ENCODE peak calls at places on chromosomes 11 and 22, in four cellular contexts. N, U, X and M are unnamed samples.

GRCh38 chr11:96524475-96524874 is 134.7 kb downstream of the JRKL start:
- DNase-seq in U (no peak), N (no peak), X (no peak), M (no peak)

GRCh38 chr11:86240164-86240563 is 4.4 kb upstream of the EED start:
- DNase-seq in N (no peak), U (no peak), X (no peak), M (no peak)

GRCh38 chr11:69300124-69301032 is 6.4 kb downstream of the MYEOV start:
- DNase-seq in U (peak; percentile 39), X (no peak), N (peak; percentile 81), M (no peak)

GRCh38 chr11:67195971-67196418 is 70.3 kb upstream of the GRK2 start:
- DNase-seq in U (no peak), N (peak; percentile 19), X (no peak), M (peak; percentile 5)

GRCh38 chr11:109040303-109040702 is 375.4 kb downstream of the DDX10 start:
- DNase-seq in X (no peak), N (peak; percentile 7), U (peak; percentile 29), M (peak; percentile 30)

GRCh38 chr11:117220568-117220967 is 11.3 kb downstream of the PCSK7 start:
- DNase-seq in X (no peak), U (no peak), N (no peak), M (no peak)

GRCh38 chr22:39209756-39210155 is 35.0 kb downstream of the PDGFB start:
- DNase-seq in X (no peak), U (no peak), N (no peak), M (no peak)

GRCh38 chr11:3995307-3995706 is 99.3 kb upstream of the RRM1 start:
- DNase-seq in U (no peak), X (no peak), N (no peak), M (no peak)

GRCh38 chr11:125404811-125405481 is 91.1 kb downstream of the FEZ1 start:
- DNase-seq in X (no peak), U (peak; percentile 89), N (peak; percentile 14), M (peak; percentile 11)

GRCh38 chr22:23608583-23608982 is 23.5 kb downstream of the DRICH1 start:
- DNase-seq in U (peak; percentile 17), N (no peak), X (no peak), M (no peak)

GRCh38 chr22:20013382-20013871 is 3.2 kb downstream of the ARVCF start:
- DNase-seq in X (no peak), U (peak; percentile 87), N (peak; percentile 33), M (peak; percentile 45)

GRCh38 chr11:35919244-35919643 is 24.6 kb upstream of the LDLRAD3 start:
- DNase-seq in X (no peak), N (no peak), U (no peak), M (no peak)

GRCh38 chr11:71527576-71528210 is 626 bp downstream of the KRTAP5-7 start:
- DNase-seq in N (no peak), X (no peak), U (no peak), M (no peak)

GRCh38 chr11:59754494-59754858 is 700 bp upstream of the STX3 start:
- DNase-seq in N (peak; percentile 28), X (no peak), U (no peak), M (no peak)

GRCh38 chr11:73189315-73189714 is 28.8 kb upstream of the P2RY2 start:
- DNase-seq in N (no peak), U (no peak), X (peak; percentile 57), M (no peak)

GRCh38 chr11:10021563-10021962 is 272.5 kb downstream of the SBF2 start:
- DNase-seq in U (no peak), N (no peak), X (no peak), M (peak; percentile 77)

GRCh38 chr11:34789196-34789834 is 126.9 kb downstream of the APIP start:
- DNase-seq in U (no peak), X (no peak), N (no peak), M (no peak)

GRCh38 chr11:1893581-1894359 is 2.1 kb upstream of the PRR33 start:
- DNase-seq in X (no peak), U (no peak), N (no peak), M (no peak)

GRCh38 chr11:75632450-75632849 is 36.4 kb downstream of the MAP6 start:
- DNase-seq in U (no peak), X (no peak), N (no peak), M (no peak)

GRCh38 chr11:117570701-117571100 is 226.3 kb downstream of the DSCAML1 start:
- DNase-seq in X (no peak), U (no peak), N (no peak), M (no peak)

GRCh38 chr11:45853616-45854219 is 6.4 kb downstream of the CRY2 start:
- DNase-seq in X (no peak), U (no peak), N (no peak), M (no peak)

GRCh38 chr11:10657308-10658271 is 36.0 kb downstream of the IRAG1 start:
- DNase-seq in X (peak; percentile 57), U (no peak), N (peak; percentile 25), M (no peak)

GRCh38 chr11:76298255-76298654 is 82.7 kb downstream of the THAP12 start:
- DNase-seq in U (no peak), N (no peak), X (no peak), M (no peak)

GRCh38 chr11:2788751-2789140 is 89.0 kb upstream of the KCNQ1OT1 start:
- DNase-seq in U (no peak), X (no peak), N (no peak), M (no peak)

GRCh38 chr22:42863349-42863911 is 6.4 kb upstream of the ARFGAP3 start:
- DNase-seq in U (no peak), N (peak; percentile 39), X (peak; percentile 46), M (no peak)

GRCh38 chr22:43345761-43346261 is 2.6 kb upstream of the SCUBE1 start:
- DNase-seq in X (no peak), N (peak; percentile 12), U (peak; percentile 34), M (peak; percentile 46)

GRCh38 chr11:26028294-26028954 is 303.5 kb upstream of the ANO3 start:
- DNase-seq in N (peak; percentile 12), X (no peak), U (no peak), M (peak; percentile 15)

GRCh38 chr22:47605441-47605840 is 843.0 kb downstream of the TBC1D22A start:
- DNase-seq in U (no peak), N (no peak), X (no peak), M (no peak)

GRCh38 chr11:10413268-10413667 is 41.8 kb upstream of the AMPD3 start:
- DNase-seq in X (no peak), N (peak; percentile 62), U (no peak), M (peak; percentile 28)

DNA sequence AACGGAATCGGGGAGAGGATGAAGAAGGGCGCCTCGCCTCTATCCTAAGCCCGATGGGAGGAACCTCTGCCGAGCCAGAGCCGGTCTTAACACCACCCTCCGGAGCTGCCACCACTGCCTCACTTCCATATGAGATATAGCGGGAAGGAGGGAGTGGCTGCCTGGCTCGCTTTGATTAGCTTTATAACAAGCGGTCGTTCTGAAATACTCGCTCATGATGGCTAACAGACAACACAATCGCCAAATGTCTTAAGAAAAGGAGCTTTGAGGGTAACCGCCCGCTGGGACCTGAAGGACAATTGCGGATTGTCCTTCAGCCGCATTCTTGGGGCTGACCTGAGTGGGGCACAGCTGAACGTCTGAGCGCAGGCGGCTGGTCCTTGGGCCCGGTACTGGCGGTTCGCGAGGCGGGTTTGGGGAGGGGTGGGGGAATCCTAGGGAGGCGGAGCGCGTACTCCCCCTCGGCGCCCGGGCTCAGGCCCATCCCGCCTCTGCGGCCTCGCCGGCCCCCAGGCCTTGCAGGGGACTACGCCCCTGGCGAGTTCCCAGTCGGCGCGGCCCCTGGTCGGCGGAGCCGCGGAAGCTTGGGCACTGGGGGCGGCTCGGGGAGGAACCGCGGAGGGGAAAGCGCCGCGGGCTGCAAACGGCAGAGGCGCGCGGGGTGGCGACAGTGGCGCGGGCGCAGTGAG is at the start of gene PLAAT5:
- DNase-seq in U (no peak), X (no peak), N (no peak), M (no peak)
- TF ChIP-seq SMC3 in U (no peak), X (no peak), N (no peak), M (no peak)

GRCh38 chr11:93350835-93351234 is 20.3 kb downstream of the DEUP1 start:
- DNase-seq in N (no peak), U (no peak), X (no peak), M (no peak)

GRCh38 chr11:93344855-93345333 is 14.4 kb downstream of the DEUP1 start:
- DNase-seq in X (no peak), N (no peak), U (no peak), M (peak; percentile 9)

DNA sequence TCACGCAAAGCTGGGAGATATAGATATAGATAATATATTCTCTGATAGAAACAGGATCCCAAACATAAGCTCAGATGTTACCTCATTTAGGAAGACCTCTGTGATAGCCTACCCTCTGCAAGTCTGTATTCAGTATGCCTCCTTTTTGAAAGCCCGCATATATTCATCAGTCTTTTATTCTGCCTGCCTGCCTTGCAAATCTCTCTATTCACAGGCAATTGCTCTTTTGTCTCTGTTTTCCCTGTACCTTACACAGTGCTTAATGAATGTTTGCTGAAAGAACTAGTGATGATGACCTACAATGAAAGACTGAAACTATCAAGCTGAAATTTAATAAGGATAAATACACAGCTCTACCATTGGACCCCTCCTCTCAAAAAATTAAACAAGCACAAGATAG is 18.4 kb downstream of the DEUP1 start:
- DNase-seq in X (no peak), U (no peak), N (no peak), M (no peak)
- TF ChIP-seq MYC in X (no peak), U (no peak), N (no peak), M (no peak)

DNA sequence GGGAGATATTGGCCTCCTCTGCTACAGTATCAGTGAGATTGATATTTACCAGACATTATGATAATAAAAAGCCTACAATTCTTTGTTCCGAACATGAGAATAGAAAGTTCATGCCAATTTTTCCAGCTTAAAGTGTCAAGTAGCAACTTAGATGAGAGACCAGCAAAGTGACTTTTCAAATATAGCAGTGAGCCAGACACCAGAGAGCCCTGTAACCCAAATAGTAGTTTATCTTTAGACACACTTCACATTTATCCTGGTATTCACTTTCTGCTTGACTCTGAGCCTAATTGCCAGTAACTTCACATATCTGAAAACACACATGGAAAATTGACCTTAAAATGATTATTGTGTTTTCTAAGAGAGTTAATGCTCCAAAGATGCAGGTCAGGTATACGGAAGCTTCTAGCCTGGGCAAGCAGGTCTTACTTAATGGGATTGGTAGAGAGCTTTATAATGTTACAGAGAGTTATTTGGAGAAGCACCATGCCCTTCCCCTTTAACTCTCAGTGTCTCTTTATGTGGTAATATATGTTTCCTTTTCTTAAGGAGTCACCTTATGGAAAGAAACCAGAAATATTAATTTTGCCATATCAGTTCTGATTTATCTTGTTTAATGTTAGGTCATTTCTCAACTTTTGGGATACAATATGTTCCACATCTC is 852.3 kb upstream of the CHORDC1 start:
- DNase-seq in X (no peak), U (no peak), N (no peak), M (no peak)
- TF ChIP-seq SMC3 in X (no peak), U (no peak), N (no peak), M (no peak)

DNA sequence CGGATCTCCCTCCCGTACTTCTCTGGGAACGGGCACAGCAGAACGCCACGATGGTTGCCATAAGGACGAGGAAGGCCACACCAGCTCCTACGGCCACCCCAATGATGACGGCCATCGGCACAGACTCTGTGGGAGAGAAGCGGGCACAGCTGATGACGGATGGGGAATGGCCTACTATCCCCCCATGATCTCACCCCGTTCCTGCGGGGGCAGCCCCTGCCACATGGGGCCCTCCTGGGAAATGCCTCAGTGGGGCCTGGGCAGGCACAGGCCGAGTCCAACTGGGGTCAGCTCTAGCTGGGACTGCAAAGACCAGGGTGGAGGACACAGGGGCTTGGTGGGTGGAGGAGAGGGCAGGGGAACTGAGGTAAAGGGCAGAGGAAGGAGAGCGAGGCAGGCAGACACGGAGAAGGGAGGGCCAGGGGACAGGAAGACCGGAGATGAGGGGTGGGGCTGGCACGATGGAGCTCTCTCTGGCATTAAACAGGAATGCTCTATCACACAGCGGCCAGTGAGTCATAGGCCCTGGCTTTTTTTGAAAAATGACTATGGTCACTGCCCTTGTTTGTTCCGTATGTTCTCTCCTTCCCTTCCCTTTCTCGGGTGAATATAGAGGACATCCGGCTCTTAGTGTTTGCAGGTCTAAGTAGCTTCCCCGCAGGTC is 76.0 kb downstream of the ST3GAL4 start:
- DNase-seq in X (no peak), U (no peak), N (no peak), M (peak; percentile 27)
- TF ChIP-seq MYC in X (no peak), U (no peak), N (no peak), M (no peak)